ENCODE peak calls at places on chromosomes 13 and 19, in six cellular contexts. Q, Z, Y, G, J and B are unnamed samples.

GRCh38 chr19:17553256-17553655 is 2.2 kb upstream of the COLGALT1 start:
- DNase-seq in Z (no peak), Y (peak), G (no peak), Q (peak), J (peak), B (peak)

GRCh38 chr13:103282571-103283450 is 216.6 kb upstream of the SLC10A2 start:
- DNase-seq in Z (no peak), Q (peak), J (no peak), Y (no peak), G (no peak), B (peak)

GRCh38 chr19:49932731-49933131 is 3.4 kb upstream of the NUP62 start:
- DNase-seq in Q (no peak), Y (no peak), J (no peak), G (no peak), Z (no peak), B (no peak)

GRCh38 chr13:27556109-27556508 is 64.2 kb downstream of the LNX2 start:
- DNase-seq in Q (peak), Y (no peak), G (no peak), Z (no peak), J (no peak), B (no peak)

GRCh38 chr13:106232680-106233079 is 302.8 kb downstream of the EFNB2 start:
- DNase-seq in J (peak), Z (no peak), G (no peak), Q (no peak), Y (no peak), B (no peak)

GRCh38 chr13:46885018-46885417 is 11.8 kb downstream of the HTR2A start:
- DNase-seq in G (no peak), Z (no peak), J (no peak), Y (no peak), Q (no peak), B (no peak)

GRCh38 chr13:37175996-37176395 is 70.5 kb upstream of the CSNK1A1L start:
- DNase-seq in Y (no peak), Z (no peak), Q (peak), G (no peak), J (no peak), B (peak)

GRCh38 chr13:99610702-99611289 is 109.5 kb downstream of the TM9SF2 start:
- DNase-seq in Q (no peak), Y (peak), J (no peak), Z (no peak), G (no peak), B (no peak)

GRCh38 chr13:32811297-32811800 is 204.9 kb upstream of the KL start:
- DNase-seq in Q (peak), G (no peak), J (no peak), Z (no peak), Y (peak), B (no peak)

GRCh38 chr13:87444135-87444534 is 227.0 kb upstream of the SLITRK5 start:
- DNase-seq in Q (no peak), G (no peak), Z (no peak), J (no peak), Y (no peak), B (no peak)

GRCh38 chr13:24217601-24218281 is 57.2 kb downstream of the SPATA13 start:
- DNase-seq in Y (peak), Z (no peak), Q (no peak), G (no peak), J (no peak), B (no peak)

GRCh38 chr19:6161271-6161850 is 25.9 kb downstream of the ACSBG2 start:
- DNase-seq in Y (peak), G (peak), Q (no peak), J (no peak), Z (peak), B (no peak)

GRCh38 chr13:78060966-78061365 is 142.3 kb upstream of the EDNRB start:
- DNase-seq in Q (no peak), G (no peak), Y (no peak), Z (no peak), J (no peak), B (no peak)

GRCh38 chr13:29575098-29575497 is 20.4 kb downstream of the SLC7A1 start:
- DNase-seq in G (no peak), Z (no peak), Y (no peak), J (no peak), Q (no peak), B (no peak)

GRCh38 chr19:40831502-40832430 is 18.5 kb downstream of the CYP2A6 start:
- DNase-seq in Y (peak), Z (no peak), G (peak), Q (peak), J (no peak), B (peak)

GRCh38 chr13:45784755-45785675 is 66.5 kb downstream of the SIAH3 start:
- DNase-seq in Z (no peak), J (no peak), Y (no peak), Q (no peak), G (no peak), B (no peak)

GRCh38 chr13:70541451-70541850 is 433.2 kb upstream of the KLHL1 start:
- DNase-seq in Q (no peak), Z (no peak), G (no peak), Y (no peak), J (no peak), B (no peak)

GRCh38 chr13:27018230-27018875 is 153.3 kb downstream of the USP12 start:
- DNase-seq in Y (no peak), Z (no peak), G (no peak), J (no peak), Q (no peak), B (no peak)

GRCh38 chr19:11256189-11256588 is 6.1 kb downstream of the DOCK6 start:
- DNase-seq in Y (no peak), Z (no peak), Q (no peak), J (no peak), G (no peak), B (no peak)

GRCh38 chr13:41938918-41939317 is 22.0 kb downstream of the VWA8 start:
- DNase-seq in Y (no peak), Q (no peak), J (no peak), Z (no peak), G (no peak), B (no peak)

GRCh38 chr19:51354742-51355148 is 11.4 kb downstream of the ETFB start:
- DNase-seq in G (no peak), Z (no peak), Y (no peak), Q (no peak), J (peak), B (no peak)

GRCh38 chr19:42596391-42597071 is 1.8 kb upstream of the CEACAM8 start:
- DNase-seq in Y (peak), J (no peak), Z (no peak), Q (no peak), G (peak), B (no peak)

GRCh38 chr19:40750035-40750284 is 317 bp downstream of the ACTMAP start:
- DNase-seq in J (no peak), Q (no peak), Y (no peak), Z (no peak), G (no peak), B (no peak)

GRCh38 chr13:37412271-37412683 is 186.3 kb downstream of the POSTN start:
- DNase-seq in Q (no peak), G (no peak), Z (no peak), J (no peak), Y (no peak), B (no peak)

GRCh38 chr19:4877753-4878490 is 10.5 kb upstream of the PLIN3 start:
- DNase-seq in Y (no peak), Q (no peak), Z (no peak), J (peak), G (no peak), B (no peak)